ENCODE peak calls at places on chromosomes 11 and 22, in six cellular contexts. Q is H1, D is HCT116, O is K562, H is HepG2, W is SK-N-SH. X is an unnamed sample.

GRCh38 chr11:102302241-102302640 is 15.0 kb upstream of the BIRC3 start:
- DNase-seq in H (no peak), D (no peak), Q (no peak), O (no peak), W (no peak), X (no peak)

GRCh38 chr11:48051217-48051848 is 71.0 kb downstream of the PTPRJ start:
- DNase-seq in D (no peak), Q (no peak), O (no peak), H (no peak), W (no peak), X (no peak)

GRCh38 chr11:69662021-69662698 is 13.0 kb downstream of the LTO1 start:
- DNase-seq in Q (no peak), W (peak), D (no peak), H (no peak), O (no peak), X (peak)

GRCh38 chr11:10606536-10607208 is 38.2 kb upstream of the LYVE1 start:
- DNase-seq in Q (no peak), W (no peak), D (no peak), H (no peak), O (no peak), X (no peak)

GRCh38 chr22:50192825-50193204 is 7.1 kb downstream of the TRABD start:
- DNase-seq in Q (no peak), D (no peak), O (no peak), H (no peak), W (no peak), X (no peak)

GRCh38 chr22:37639771-37640590 is 512 bp downstream of the SH3BP1 start:
- DNase-seq in W (peak), Q (no peak), O (peak), H (no peak), D (no peak), X (no peak)

GRCh38 chr11:1832989-1833365 is 1.8 kb upstream of the SYT8 start:
- DNase-seq in D (no peak), Q (no peak), W (no peak), O (no peak), H (no peak), X (no peak)

GRCh38 chr11:77202941-77203900 is 75.2 kb downstream of the MYO7A start:
- DNase-seq in H (no peak), O (no peak), D (no peak), Q (no peak), W (no peak), X (no peak)

GRCh38 chr11:134453441-134453840 is 41.4 kb upstream of the B3GAT1 start:
- DNase-seq in H (no peak), Q (no peak), D (no peak), O (no peak), W (no peak), X (no peak)

GRCh38 chr11:43866520-43866919 is 14.1 kb upstream of the ALKBH3 start:
- DNase-seq in O (no peak), W (no peak), D (no peak), Q (no peak), H (no peak), X (no peak)

GRCh38 chr22:19181786-19182471 is 3.4 kb upstream of the SLC25A1 start:
- DNase-seq in D (no peak), H (no peak), O (no peak), W (no peak), Q (no peak), X (no peak)

GRCh38 chr11:7525424-7525823 is 11.6 kb downstream of the PPFIBP2 start:
- DNase-seq in H (peak), D (no peak), O (no peak), Q (no peak), W (no peak), X (no peak)

GRCh38 chr11:120499859-120500258 is 11.7 kb upstream of the GRIK4 start:
- DNase-seq in H (no peak), W (no peak), Q (no peak), O (no peak), D (no peak), X (no peak)

GRCh38 chr22:31179345-31179744 is 19.4 kb downstream of the RNF185 start:
- DNase-seq in D (no peak), O (no peak), Q (no peak), W (no peak), H (peak), X (no peak)

GRCh38 chr11:103051986-103052385 is 40.0 kb downstream of the DCUN1D5 start:
- DNase-seq in O (no peak), H (no peak), W (no peak), D (no peak), Q (no peak), X (no peak)

GRCh38 chr11:100918551-100919500 is 210.8 kb downstream of the PGR start:
- DNase-seq in D (no peak), H (no peak), W (no peak), Q (no peak), O (no peak), X (peak)

GRCh38 chr11:96199563-96200025 is 143.4 kb downstream of the MAML2 start:
- DNase-seq in O (no peak), Q (no peak), H (no peak), W (no peak), D (no peak), X (peak)

GRCh38 chr11:116114198-116114651 is 610.0 kb upstream of the CADM1 start:
- DNase-seq in W (no peak), D (no peak), O (no peak), Q (no peak), H (no peak), X (no peak)

GRCh38 chr11:128375941-128376340 is 211.4 kb downstream of the ETS1 start:
- DNase-seq in W (no peak), D (no peak), O (no peak), H (no peak), Q (no peak), X (no peak)

GRCh38 chr11:2443406-2443805 is 908 bp downstream of the TRPM5 start:
- DNase-seq in W (no peak), Q (no peak), H (no peak), O (no peak), D (no peak), X (no peak)

GRCh38 chr11:77080643-77081210 is 14.0 kb downstream of the CAPN5 start:
- DNase-seq in W (no peak), D (no peak), H (no peak), O (no peak), Q (no peak), X (no peak)

GRCh38 chr11:15893080-15893492 is 463.3 kb downstream of the SOX6 start:
- DNase-seq in Q (no peak), D (no peak), W (peak), H (no peak), O (no peak), X (peak)

GRCh38 chr22:26974914-26975313 is 317.5 kb downstream of the MIAT start:
- DNase-seq in Q (no peak), O (no peak), D (no peak), H (no peak), W (no peak), X (no peak)

GRCh38 chr11:125192194-125192593 is 27.6 kb downstream of the PKNOX2 start:
- DNase-seq in Q (no peak), H (no peak), D (no peak), W (peak), O (no peak), X (no peak)

GRCh38 chr11:12897390-12897789 is 111.7 kb upstream of the RASSF10 start:
- DNase-seq in W (no peak), H (no peak), Q (no peak), O (no peak), D (no peak), X (no peak)

GRCh38 chr11:7019500-7020182 is 505 bp downstream of the ZNF214 start:
- DNase-seq in Q (no peak), O (no peak), H (no peak), W (no peak), D (no peak), X (no peak)

GRCh38 chr11:16805942-16806341 is 67.5 kb downstream of the C11orf58 start:
- DNase-seq in D (no peak), H (peak), Q (no peak), O (no peak), W (peak), X (no peak)

GRCh38 chr11:35531246-35531645 is 5.8 kb upstream of the PAMR1 start:
- DNase-seq in W (no peak), Q (no peak), D (no peak), H (no peak), O (no peak), X (no peak)

GRCh38 chr11:23932485-23932898 is 564.4 kb upstream of the LUZP2 start:
- DNase-seq in Q (no peak), D (no peak), O (no peak), H (no peak), W (no peak), X (no peak)

GRCh38 chr11:7278314-7278917 is 26.7 kb downstream of the SYT9 start:
- DNase-seq in D (peak), Q (no peak), W (peak), H (peak), O (peak), X (peak)

GRCh38 chr22:22486132-22486899 is 22.2 kb downstream of the ZNF280B start:
- DNase-seq in H (no peak), W (no peak), Q (no peak), D (no peak), O (no peak), X (no peak)

GRCh38 chr11:16171882-16172281 is 184.5 kb downstream of the SOX6 start:
- DNase-seq in D (no peak), O (no peak), W (no peak), H (no peak), Q (no peak), X (no peak)

GRCh38 chr11:56988614-56989013 is at the start of gene OR5AK2:
- DNase-seq in O (no peak), W (no peak), H (no peak), Q (no peak), D (no peak), X (no peak)

GRCh38 chr11:35146074-35146521 is 7.1 kb downstream of the CD44 start:
- DNase-seq in W (no peak), H (no peak), O (no peak), D (no peak), Q (no peak), X (no peak)

GRCh38 chr11:70819022-70819421 is 420.7 kb downstream of the CTTN start:
- DNase-seq in O (no peak), H (no peak), D (no peak), W (no peak), Q (no peak), X (no peak)

GRCh38 chr22:12601870-12602779 is 2925.9 kb upstream of the OR11H1 start:
- DNase-seq in W (peak), Q (no peak), H (peak), D (no peak), O (peak), X (peak)

DNA sequence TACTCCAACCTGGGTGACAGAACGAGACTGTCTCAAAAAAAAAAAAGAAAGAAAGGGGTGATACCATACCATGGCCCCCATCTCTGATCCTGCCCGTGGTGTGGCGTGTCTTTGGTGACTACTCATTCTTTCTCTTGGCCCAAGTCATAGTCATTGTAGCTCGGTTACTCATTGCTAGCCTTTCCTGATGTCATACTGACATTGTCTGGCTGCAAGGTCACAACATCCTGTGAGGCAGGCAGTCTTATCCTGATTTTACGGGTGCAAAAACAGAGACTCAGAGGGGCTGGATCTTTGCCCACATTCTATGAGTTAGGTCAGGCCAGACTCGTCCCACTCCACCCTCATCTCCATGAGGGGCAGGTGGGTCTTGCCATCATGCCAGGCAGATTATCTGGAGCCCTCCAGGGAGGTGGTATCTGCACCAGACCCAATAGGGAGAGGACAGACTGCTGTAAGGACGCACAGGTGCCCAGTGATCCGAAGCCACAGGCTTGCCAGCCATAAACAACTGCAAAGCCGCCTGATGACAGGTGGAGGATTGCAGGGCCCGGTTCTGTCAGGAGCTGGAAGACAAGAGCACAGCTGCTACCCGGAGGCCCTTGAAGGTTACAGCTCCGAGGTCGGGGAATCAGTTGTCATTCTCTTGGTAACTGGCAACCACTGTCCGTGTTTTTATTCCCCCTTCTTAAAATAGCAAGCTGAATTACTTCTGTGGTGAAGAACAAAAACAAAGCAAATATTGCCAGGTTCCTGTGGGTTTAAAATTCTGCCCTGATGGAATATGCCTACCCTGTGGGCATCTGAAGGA is 13.8 kb downstream of the TOM1 start:
- DNase-seq in H (peak), Q (no peak), W (no peak), D (no peak), O (no peak), X (no peak)
- TF ChIP-seq JUND in H (no peak), Q (no peak), W (no peak), D (no peak), O (no peak), X (no peak)

GRCh38 chr11:67014343-67014742 is 8.6 kb upstream of the SYT12 start:
- DNase-seq in O (no peak), Q (no peak), H (no peak), W (no peak), D (no peak), X (no peak)

GRCh38 chr11:67010296-67010905 is 12.5 kb upstream of the SYT12 start:
- DNase-seq in D (no peak), Q (no peak), W (peak), O (no peak), H (no peak), X (no peak)

GRCh38 chr11:67016550-67016949 is 6.4 kb upstream of the SYT12 start:
- DNase-seq in D (no peak), Q (no peak), O (no peak), W (no peak), H (no peak), X (no peak)

GRCh38 chr11:67015048-67015447 is 7.9 kb upstream of the SYT12 start:
- DNase-seq in H (no peak), D (no peak), Q (no peak), O (no peak), W (no peak), X (no peak)

DNA sequence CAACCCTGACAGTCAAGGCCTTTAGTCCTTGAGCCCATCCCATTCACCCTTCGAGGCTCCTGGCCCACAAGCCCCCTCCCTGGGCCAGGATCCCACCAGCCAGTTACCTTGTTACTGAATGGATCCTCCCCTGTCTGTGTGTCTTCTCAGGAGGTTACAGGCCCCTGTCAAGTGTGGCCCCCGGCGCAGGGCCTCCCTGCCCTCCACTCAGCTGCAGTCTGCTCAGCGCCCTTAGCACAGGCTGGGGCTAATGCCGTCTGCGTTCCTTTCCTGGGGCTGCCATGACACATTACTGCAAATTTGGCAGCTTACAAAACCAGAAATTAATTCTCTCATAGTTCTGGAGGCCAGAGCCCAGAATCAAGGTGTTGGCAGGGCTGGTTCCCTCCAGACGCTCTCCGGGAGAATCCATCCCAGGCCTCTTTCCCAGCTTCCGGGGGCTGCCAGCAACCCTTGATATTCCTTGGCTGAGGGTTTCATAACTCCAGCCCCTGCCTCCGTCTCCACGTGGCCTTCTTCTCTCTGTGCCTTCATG is 9.4 kb upstream of the SYT12 start:
- DNase-seq in O (no peak), Q (no peak), H (no peak), D (no peak), W (no peak), X (no peak)
- TF ChIP-seq JUND in O (no peak), Q (no peak), H (no peak), D (no peak), W (no peak), X (no peak)

GRCh38 chr11:86978247-86978646 is 23.1 kb upstream of the FZD4 start:
- DNase-seq in H (no peak), D (no peak), W (no peak), Q (no peak), O (no peak), X (no peak)
- TF ChIP-seq JUND in H (no peak), D (no peak), W (no peak), Q (no peak), O (no peak), X (no peak)

DNA sequence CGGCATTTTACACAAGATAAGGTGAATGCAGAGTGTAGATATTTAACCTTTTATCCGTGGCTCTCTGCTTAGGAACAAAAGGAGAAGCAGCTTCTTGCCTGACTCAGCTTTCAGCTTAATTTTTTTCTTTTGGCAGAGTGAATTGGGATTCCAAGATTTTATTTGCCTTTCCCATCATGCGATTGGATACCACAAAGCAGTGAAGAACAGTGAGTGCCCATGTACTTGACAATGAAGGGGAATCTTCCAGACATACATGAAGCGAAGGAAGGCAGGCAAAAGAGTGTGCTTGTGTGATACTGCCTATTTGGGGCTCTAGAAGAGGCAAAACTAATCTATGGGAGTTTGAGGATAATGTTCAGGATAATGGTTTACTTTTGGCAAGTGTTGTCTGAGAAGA is 17.1 kb upstream of the CHKA start:
- DNase-seq in W (no peak), O (no peak), Q (no peak), D (no peak), H (no peak), X (no peak)
- TF ChIP-seq JUND in W (no peak), O (no peak), Q (no peak), D (no peak), H (no peak), X (no peak)